ENCODE peak calls at places on chromosome 17, in nine cellular contexts. T is Right ventricle myocardium superior; W is activated B cell treated with CpG ODN at 0.5 μM for 24 hours; R is aorta; F is activated CD8-positive, alpha-beta T cell treated with anti-CD3 and anti-CD28 coated beads, Interleukin-2, amount 10 ng/mL, durations not matched to agents 7 days and 5 days; I is CD8-positive, alpha-beta T cell; B is left cardiac atrium; Z is pancreas; Y is heart right ventricle. Q is an unnamed sample.
A peak's percentile ranks its signal among the peaks of the same experiment; 100 is the strongest.

GRCh38 chr17:6583411-6583810 is 27.1 kb upstream of the PITPNM3 start:
- ATAC-seq in T (no peak), W (no peak), R (no peak), F (no peak), I (no peak), B (no peak), Z (no peak), Y (no peak), Q (no peak)

GRCh38 chr17:42997390-42997983 is 732 bp upstream of the RPL27 start:
- ATAC-seq in T (no peak), W (no peak), R (no peak), F (no peak), I (no peak), B (peak; percentile 2), Z (peak; percentile 2), Y (peak; percentile 2), Q (no peak)

GRCh38 chr17:18921912-18922451 is 30.0 kb upstream of the SLC5A10 start:
- ATAC-seq in T (no peak), W (peak; percentile 79), R (no peak), F (peak; percentile 46), I (no peak), B (no peak), Z (peak; percentile 71), Y (no peak), Q (peak; percentile 85)

GRCh38 chr17:65559802-65560627 is 1.4 kb downstream of the AXIN2 start:
- ATAC-seq in T (peak; percentile 28), W (no peak), R (peak; percentile 19), F (no peak), I (no peak), B (peak; percentile 38), Z (peak; percentile 31), Y (peak; percentile 38), Q (no peak)

GRCh38 chr17:57044976-57045867 is 39.8 kb upstream of the AKAP1 start:
- ATAC-seq in T (peak; percentile 19), W (no peak), R (no peak), F (no peak), I (no peak), B (peak; percentile 18), Z (no peak), Y (no peak), Q (no peak)

GRCh38 chr17:8189041-8189710 is 804 bp downstream of the BORCS6 start:
- ATAC-seq in T (no peak), W (no peak), R (no peak), F (no peak), I (no peak), B (no peak), Z (peak; percentile 0), Y (peak; percentile 1), Q (no peak)

GRCh38 chr17:12422632-12423031 is 243.1 kb upstream of the MYOCD start:
- ATAC-seq in T (peak; percentile 91), W (no peak), R (peak; percentile 46), F (no peak), I (no peak), B (peak; percentile 81), Z (peak; percentile 74), Y (peak; percentile 86), Q (no peak)

GRCh38 chr17:58136669-58137279 is 11.4 kb upstream of the OR4D1 start:
- ATAC-seq in T (no peak), W (no peak), R (no peak), F (no peak), I (no peak), B (no peak), Z (peak; percentile 36), Y (no peak), Q (no peak)

GRCh38 chr17:64728041-64728695 is 66.1 kb upstream of the SMURF2 start:
- ATAC-seq in T (peak; percentile 36), W (no peak), R (no peak), F (no peak), I (no peak), B (no peak), Z (no peak), Y (no peak), Q (no peak)

GRCh38 chr17:42354956-42355843 is 33.0 kb downstream of the STAT3 start:
- ATAC-seq in T (no peak), W (no peak), R (peak; percentile 56), F (no peak), I (no peak), B (peak; percentile 23), Z (no peak), Y (no peak), Q (no peak)

Q was measured in activated CD4-positive, CD25-positive, alpha-beta regulatory T cell treated with anti-CD3 and anti-CD28 coated beads, Interleukin-2, amount 50 U/mL, for 24 hours.